ENCODE peak calls at places on chromosome 21, in nine cellular contexts. B, T, J, C, I, A, V, N and S are unnamed samples.

GRCh38 chr21:27423906-27424595 is 457.2 kb upstream of the ADAMTS5 start:
- DNase-seq in J (no peak), B (no peak), T (no peak), A (no peak), V (peak; percentile 46), N (peak; percentile 8), C (no peak), I (peak; percentile 70), S (no peak)

GRCh38 chr21:37367758-37368535 is 1.4 kb downstream of the DYRK1A start:
- DNase-seq in J (no peak), A (peak; percentile 29), B (peak; percentile 33), C (peak; percentile 10), V (peak; percentile 31), I (peak; percentile 46), N (peak; percentile 12), T (peak; percentile 36), S (peak; percentile 45)

GRCh38 chr21:33640697-33641338 is 723 bp downstream of the CRYZL1 start:
- DNase-seq in N (no peak), T (no peak), B (peak; percentile 27), I (peak; percentile 31), J (no peak), C (no peak), A (peak; percentile 29), V (no peak), S (no peak)

GRCh38 chr21:28615276-28615675 is 377.4 kb downstream of the LTN1 start:
- DNase-seq in B (no peak), N (no peak), I (peak; percentile 43), C (no peak), V (no peak), J (no peak), A (no peak), T (no peak), S (no peak)

GRCh38 chr21:43736224-43736883 is 17.4 kb downstream of the PDXK start:
- DNase-seq in A (no peak), N (no peak), I (no peak), V (no peak), B (no peak), J (no peak), C (no peak), T (no peak), S (no peak)

GRCh38 chr21:44377201-44377921 is 23.9 kb downstream of the TRPM2 start:
- DNase-seq in V (peak; percentile 16), C (no peak), T (no peak), J (no peak), N (no peak), B (no peak), I (no peak), A (peak; percentile 37), S (no peak)

GRCh38 chr21:39575778-39576177 is 37.0 kb upstream of the B3GALT5 start:
- DNase-seq in J (no peak), N (no peak), B (no peak), A (no peak), C (no peak), V (peak; percentile 26), I (no peak), T (no peak), S (no peak)

GRCh38 chr21:45306453-45306831 is 18.7 kb upstream of the POFUT2 start:
- DNase-seq in A (no peak), I (no peak), V (no peak), C (no peak), T (no peak), N (no peak), J (no peak), B (peak; percentile 48), S (no peak)

GRCh38 chr21:39258207-39258606 is 55.2 kb downstream of the BRWD1 start:
- DNase-seq in T (no peak), N (no peak), C (no peak), I (no peak), J (no peak), A (no peak), B (no peak), V (no peak), S (no peak)

GRCh38 chr21:43679951-43680350 is 20.6 kb downstream of the RRP1B start:
- DNase-seq in B (no peak), A (no peak), I (no peak), T (no peak), C (no peak), J (no peak), V (no peak), N (no peak), S (no peak)

GRCh38 chr21:39489380-39489924 is 37.7 kb downstream of the SH3BGR start:
- DNase-seq in V (no peak), J (no peak), A (no peak), C (no peak), B (no peak), T (no peak), I (no peak), N (no peak), S (no peak)

GRCh38 chr21:45407629-45408247 is 2.8 kb downstream of the COL18A1 start:
- DNase-seq in T (no peak), I (no peak), B (no peak), A (no peak), C (no peak), J (no peak), N (no peak), V (no peak), S (no peak)

GRCh38 chr21:45150630-45151265 is 76.4 kb downstream of the ADARB1 start:
- DNase-seq in C (no peak), T (no peak), N (no peak), A (no peak), V (no peak), J (no peak), I (no peak), B (no peak), S (no peak)

GRCh38 chr21:44593598-44594405 is 1.5 kb upstream of the KRTAP10-6 start:
- DNase-seq in J (no peak), V (no peak), I (no peak), T (no peak), A (no peak), N (no peak), C (no peak), B (no peak), S (no peak)

GRCh38 chr21:43361127-43361492 is 65.8 kb downstream of the SIK1 start:
- DNase-seq in J (no peak), A (peak; percentile 88), T (no peak), I (no peak), N (no peak), C (no peak), V (peak; percentile 50), B (no peak), S (no peak)

GRCh38 chr21:34552324-34553198 is 40.6 kb upstream of the KCNE1 start:
- DNase-seq in V (no peak), C (no peak), I (no peak), T (no peak), B (no peak), N (no peak), J (no peak), A (no peak), S (no peak)

GRCh38 chr21:39016740-39017315 is 166.4 kb downstream of the PSMG1 start:
- DNase-seq in A (no peak), J (no peak), N (no peak), C (no peak), V (no peak), B (no peak), T (no peak), I (no peak), S (no peak)

GRCh38 chr21:31142600-31142999 is 104.3 kb upstream of the KRTAP19-8 start:
- DNase-seq in A (no peak), I (no peak), V (no peak), B (no peak), N (no peak), C (no peak), J (no peak), T (no peak), S (no peak)
- TF ChIP-seq CTCF in A (peak; percentile 44), I (no peak), V (peak; percentile 13), B (no peak), N (no peak), C (no peak), J (peak; percentile 15), T (no peak), S (no peak)

GRCh38 chr21:36092676-36093075 is 22.9 kb downstream of the CBR1 start:
- DNase-seq in B (no peak), V (no peak), J (no peak), I (no peak), C (no peak), A (no peak), T (no peak), N (no peak), S (no peak)

GRCh38 chr21:36089946-36090345 is 20.1 kb downstream of the CBR1 start:
- DNase-seq in C (no peak), I (no peak), J (no peak), T (no peak), B (no peak), V (peak; percentile 92), A (no peak), N (no peak), S (no peak)

GRCh38 chr21:36082140-36082742 is 12.4 kb downstream of the CBR1 start:
- DNase-seq in B (no peak), A (no peak), C (no peak), T (no peak), V (no peak), N (no peak), J (no peak), I (no peak), S (no peak)

GRCh38 chr21:36093512-36093911 is 23.7 kb downstream of the CBR1 start:
- DNase-seq in T (no peak), I (no peak), J (no peak), C (no peak), V (no peak), B (no peak), N (no peak), A (no peak), S (no peak)

GRCh38 chr21:36087362-36088138 is 17.7 kb downstream of the CBR1 start:
- DNase-seq in B (no peak), I (no peak), V (no peak), T (no peak), J (no peak), A (peak; percentile 31), N (no peak), C (no peak), S (no peak)
- TF ChIP-seq CTCF in B (no peak), I (no peak), V (peak; percentile 12), T (no peak), J (no peak), A (peak; percentile 48), N (no peak), C (peak; percentile 19), S (no peak)

DNA sequence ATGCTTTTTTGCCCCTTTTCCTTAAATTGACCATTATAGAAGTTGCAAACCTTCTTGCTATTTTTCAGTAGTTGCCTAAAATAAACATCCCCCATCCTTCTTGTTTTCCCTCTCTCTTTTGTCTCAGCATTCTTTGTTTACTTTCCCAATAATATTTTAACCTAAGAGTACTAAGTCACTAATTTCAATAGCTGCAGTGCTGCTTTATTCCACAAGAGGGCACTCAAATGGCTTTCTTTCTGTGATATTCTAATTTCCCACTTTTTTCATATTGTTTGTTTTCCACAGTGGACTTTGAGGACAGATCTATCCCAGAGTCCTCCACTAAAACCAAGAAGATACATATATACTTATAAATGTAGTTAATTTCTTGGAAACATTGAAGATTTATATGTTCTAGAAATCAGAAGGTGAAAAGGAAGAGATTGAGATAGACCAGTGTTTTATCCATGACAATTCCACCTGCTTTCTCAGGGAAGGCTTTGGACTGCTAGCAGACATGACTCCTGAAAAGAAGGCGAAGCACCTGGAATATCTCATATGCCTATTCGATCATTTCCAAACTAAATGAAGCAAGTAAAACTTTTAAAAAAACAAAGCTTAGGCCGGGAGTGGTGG is 104.8 kb upstream of the GRIK1 start:
- DNase-seq in T (no peak), B (peak; percentile 13), V (peak; percentile 9), I (peak; percentile 52), J (no peak), C (peak; percentile 47), N (peak; percentile 2), A (no peak), S (no peak)
- TF ChIP-seq CTCF in T (peak; percentile 81), B (peak; percentile 68), V (peak; percentile 82), I (peak; percentile 91), J (peak; percentile 87), C (peak; percentile 97), N (peak; percentile 46), A (peak; percentile 62), S (peak; percentile 40)

GRCh38 chr21:20971296-20971921 is 26.8 kb upstream of the NCAM2 start:
- DNase-seq in C (peak; percentile 46), T (no peak), V (no peak), N (peak; percentile 0), J (no peak), B (peak; percentile 49), I (peak; percentile 69), A (peak; percentile 37), S (no peak)
- TF ChIP-seq CTCF in C (peak; percentile 77), T (no peak), V (peak; percentile 34), N (no peak), J (no peak), B (peak; percentile 30), I (peak; percentile 60), A (peak; percentile 43), S (no peak)